ENCODE peak calls at places on chromosomes 4 and X, in four cellular contexts. P is K562, F is A549, U is HepG2. K is an unnamed sample.

GRCh38 chrX:53421772-53422090 is 723 bp downstream of the SMC1A start:
- DNase-seq in P (no peak), F (peak), U (peak), K (no peak)

GRCh38 chr4:113368056-113368455 is 318.6 kb downstream of the ANK2 start:
- DNase-seq in P (no peak), F (no peak), U (no peak), K (no peak)

GRCh38 chr4:88737304-88738015 is 39.8 kb upstream of the NAP1L5 start:
- DNase-seq in P (no peak), F (no peak), U (no peak), K (no peak)

GRCh38 chrX:129678176-129678880 is 23.6 kb upstream of the APLN start:
- DNase-seq in P (no peak), F (peak), U (no peak), K (no peak)

GRCh38 chr4:7429601-7430078 is 5.1 kb downstream of the PSAPL1 start:
- DNase-seq in P (no peak), F (no peak), U (no peak), K (peak)

GRCh38 chr4:7034262-7035081 is 8.7 kb upstream of the TADA2B start:
- DNase-seq in P (no peak), F (peak), U (peak), K (no peak)

GRCh38 chr4:186029731-186030421 is 39.1 kb upstream of the TLR3 start:
- DNase-seq in P (no peak), F (no peak), U (no peak), K (no peak)

GRCh38 chrX:131985526-131986049 is 37.5 kb upstream of the STK26 start:
- DNase-seq in P (peak), F (no peak), U (peak), K (no peak)

GRCh38 chr4:125062079-125062478 is 252.7 kb upstream of the FAT4 start:
- DNase-seq in P (no peak), F (no peak), U (no peak), K (no peak)

GRCh38 chr4:26074672-26075071 is 160.7 kb downstream of the SMIM20 start:
- DNase-seq in P (no peak), F (no peak), U (no peak), K (no peak)

GRCh38 chr4:52172166-52172565 is 121.1 kb downstream of the SPATA18 start:
- DNase-seq in P (no peak), F (no peak), U (no peak), K (no peak)

GRCh38 chr4:52173470-52174055 is 122.5 kb downstream of the SPATA18 start:
- DNase-seq in P (no peak), F (no peak), U (no peak), K (no peak)
- TF ChIP-seq PHF8 in P (no peak), F (no peak), U (no peak), K (no peak)

DNA sequence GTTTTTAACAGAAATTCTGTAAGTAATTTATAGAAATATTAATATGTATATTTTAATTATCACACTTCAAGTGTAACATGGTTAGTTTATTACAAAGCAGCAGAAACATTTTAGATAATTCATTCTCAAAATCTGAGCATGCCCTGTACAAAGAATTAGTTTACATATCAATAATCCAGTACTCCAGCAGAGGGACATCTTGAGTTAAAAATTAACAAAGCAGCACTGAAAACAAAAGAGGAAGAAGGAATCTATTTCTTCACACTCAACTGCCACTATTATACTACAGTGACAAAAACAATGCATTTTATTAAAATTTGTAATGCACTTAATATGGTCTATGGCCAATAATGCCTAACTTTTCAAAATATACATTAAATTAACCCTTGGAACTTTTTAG is 179.1 kb upstream of the KLHL4 start:
- DNase-seq in P (peak), F (peak), U (peak), K (no peak)
- TF ChIP-seq PHF8 in P (no peak), F (no peak), U (no peak), K (no peak)

GRCh38 chrX:103613362-103613761 is 5.6 kb downstream of the TCEAL3 start:
- DNase-seq in P (no peak), F (no peak), U (no peak), K (no peak)

GRCh38 chrX:103614999-103615398 is 7.2 kb downstream of the TCEAL3 start:
- DNase-seq in P (no peak), F (no peak), U (no peak), K (no peak)

GRCh38 chrX:103615781-103616180 is 8.0 kb downstream of the TCEAL3 start:
- DNase-seq in P (no peak), F (no peak), U (no peak), K (no peak)

GRCh38 chrX:103616676-103617186 is 9.0 kb downstream of the TCEAL3 start:
- DNase-seq in P (no peak), F (no peak), U (no peak), K (no peak)
- TF ChIP-seq PHF8 in P (no peak), F (no peak), U (no peak), K (no peak)

GRCh38 chr4:76309939-76310549 is 3.5 kb downstream of the STBD1 start:
- DNase-seq in P (no peak), F (no peak), U (no peak), K (no peak)

GRCh38 chr4:76307670-76308014 is 1.1 kb downstream of the STBD1 start:
- DNase-seq in P (no peak), F (no peak), U (no peak), K (no peak)

GRCh38 chr4:76306882-76307669 is 543 bp downstream of the STBD1 start:
- DNase-seq in P (no peak), F (peak), U (peak), K (peak)

GRCh38 chr4:76310683-76311082 is 4.2 kb downstream of the STBD1 start:
- DNase-seq in P (no peak), F (no peak), U (no peak), K (no peak)

GRCh38 chr4:76308548-76308947 is 2.0 kb downstream of the STBD1 start:
- DNase-seq in P (peak), F (no peak), U (peak), K (no peak)
- TF ChIP-seq PHF8 in P (no peak), F (no peak), U (no peak), K (no peak)

GRCh38 chr4:153205028-153205648 is 895 bp downstream of the TRIM2 start:
- DNase-seq in P (no peak), F (no peak), U (peak), K (no peak)
- TF ChIP-seq PHF8 in P (no peak), F (no peak), U (no peak), K (no peak)